ENCODE peak calls at places on chromosome 2, in six cellular contexts. C is HCT116, G is HepG2, D is K562, H is GM12878, P is SK-N-SH. X is an unnamed sample.

GRCh38 chr2:188076149-188077056 is 215.3 kb upstream of the GULP1 start:
- DNase-seq in H (no peak), P (no peak), D (no peak), C (no peak), G (no peak), X (no peak)

GRCh38 chr2:184596819-184597411 is 1.4 kb upstream of the ZNF804A start:
- DNase-seq in P (no peak), G (peak; percentile 59), D (no peak), C (peak; percentile 27), H (no peak), X (no peak)

GRCh38 chr2:4693266-4693665 is 989.9 kb downstream of the DCDC2C start:
- DNase-seq in P (no peak), H (no peak), D (no peak), G (no peak), C (no peak), X (no peak)

GRCh38 chr2:169584005-169584877 is at the start of gene PPIG:
- DNase-seq in G (peak; percentile 91), C (peak; percentile 88), H (peak; percentile 60), D (peak; percentile 93), P (peak; percentile 91), X (peak; percentile 87)

GRCh38 chr2:144370937-144371584 is 148.9 kb downstream of the ZEB2 start:
- DNase-seq in H (no peak), C (no peak), G (peak; percentile 40), D (peak; percentile 21), P (no peak), X (no peak)

GRCh38 chr2:215756351-215756731 is 257.0 kb downstream of the MREG start:
- DNase-seq in H (no peak), D (no peak), G (no peak), P (no peak), C (no peak), X (no peak)

GRCh38 chr2:232375164-232375563 is 3.4 kb upstream of the ALPP start:
- DNase-seq in P (no peak), H (no peak), D (no peak), C (no peak), G (no peak), X (peak; percentile 59)

GRCh38 chr2:20452551-20452950 is 5.7 kb downstream of the RHOB start:
- DNase-seq in D (no peak), G (peak; percentile 65), H (no peak), P (no peak), C (no peak), X (no peak)

GRCh38 chr2:37323176-37323575 is 1.5 kb downstream of the PRKD3 start:
- DNase-seq in C (no peak), D (no peak), P (no peak), H (no peak), G (no peak), X (no peak)

GRCh38 chr2:30679416-30680088 is 127.7 kb downstream of the CAPN13 start:
- DNase-seq in G (no peak), H (no peak), C (no peak), D (no peak), P (peak; percentile 45), X (no peak)

GRCh38 chr2:55883339-55883738 is 40.2 kb downstream of the EFEMP1 start:
- DNase-seq in C (no peak), D (no peak), P (no peak), G (no peak), H (no peak), X (no peak)

GRCh38 chr2:104678181-104678580 is 175.7 kb upstream of the POU3F3 start:
- DNase-seq in G (no peak), H (no peak), P (no peak), D (no peak), C (no peak), X (no peak)

GRCh38 chr2:186919272-186919671 is 70.3 kb upstream of the ZSWIM2 start:
- DNase-seq in D (no peak), G (no peak), C (peak; percentile 7), P (no peak), H (no peak), X (no peak)

GRCh38 chr2:109083771-109084170 is 45.2 kb upstream of the SH3RF3 start:
- DNase-seq in H (no peak), P (no peak), C (no peak), G (no peak), D (no peak), X (no peak)

GRCh38 chr2:85935746-85936208 is 47.0 kb upstream of the ST3GAL5 start:
- DNase-seq in G (no peak), P (no peak), H (no peak), D (no peak), C (peak; percentile 81), X (peak; percentile 70)

GRCh38 chr2:208359632-208359986 is 47.0 kb upstream of the PTH2R start:
- DNase-seq in G (no peak), D (no peak), C (no peak), P (peak; percentile 85), H (no peak), X (no peak)

GRCh38 chr2:120257522-120257921 is 4.9 kb downstream of the RALB start:
- DNase-seq in G (no peak), C (no peak), H (no peak), D (no peak), P (no peak), X (no peak)

GRCh38 chr2:152126664-152127063 is 27.8 kb upstream of the CACNB4 start:
- DNase-seq in D (no peak), P (no peak), G (no peak), H (no peak), C (no peak), X (no peak)

GRCh38 chr2:224904390-224904789 is 137.9 kb downstream of the DOCK10 start:
- DNase-seq in G (no peak), H (no peak), P (no peak), C (no peak), D (no peak), X (no peak)

GRCh38 chr2:9112079-9112721 is 94.4 kb upstream of the ASAP2 start:
- DNase-seq in H (no peak), C (peak; percentile 57), G (no peak), P (peak; percentile 58), D (peak; percentile 76), X (no peak)

GRCh38 chr2:237818066-237818473 is 19.5 kb downstream of the RBM44 start:
- DNase-seq in C (no peak), D (no peak), P (no peak), H (no peak), G (no peak), X (no peak)

GRCh38 chr2:23050388-23050787 is 334.6 kb upstream of the KLHL29 start:
- DNase-seq in P (peak; percentile 33), C (no peak), D (no peak), G (no peak), H (no peak), X (no peak)

GRCh38 chr2:107132141-107132540 is 246.2 kb upstream of the ST6GAL2 start:
- DNase-seq in H (no peak), P (no peak), D (no peak), C (no peak), G (no peak), X (no peak)

GRCh38 chr2:27582695-27583389 is at the start of gene ZNF512:
- DNase-seq in P (peak; percentile 98), C (peak; percentile 89), H (peak; percentile 73), D (peak; percentile 98), G (peak; percentile 96), X (peak; percentile 90)

GRCh38 chr2:15560404-15560987 is 638 bp downstream of the NBAS start:
- DNase-seq in G (peak; percentile 23), P (peak; percentile 68), C (no peak), H (no peak), D (peak; percentile 46), X (no peak)

GRCh38 chr2:224324604-224325003 is 77.3 kb downstream of the FAM124B start:
- DNase-seq in D (no peak), P (no peak), C (no peak), G (no peak), H (no peak), X (no peak)

GRCh38 chr2:15956230-15956629 is 15.9 kb downstream of the MYCN start:
- DNase-seq in D (no peak), C (no peak), G (no peak), H (no peak), P (no peak), X (no peak)

GRCh38 chr2:223457301-223457700 is 144.9 kb downstream of the SCG2 start:
- DNase-seq in P (no peak), G (no peak), H (no peak), C (no peak), D (no peak), X (no peak)

GRCh38 chr2:40445467-40445866 is 6.4 kb downstream of the SLC8A1 start:
- DNase-seq in C (no peak), P (no peak), G (no peak), H (no peak), D (no peak), X (no peak)

DNA sequence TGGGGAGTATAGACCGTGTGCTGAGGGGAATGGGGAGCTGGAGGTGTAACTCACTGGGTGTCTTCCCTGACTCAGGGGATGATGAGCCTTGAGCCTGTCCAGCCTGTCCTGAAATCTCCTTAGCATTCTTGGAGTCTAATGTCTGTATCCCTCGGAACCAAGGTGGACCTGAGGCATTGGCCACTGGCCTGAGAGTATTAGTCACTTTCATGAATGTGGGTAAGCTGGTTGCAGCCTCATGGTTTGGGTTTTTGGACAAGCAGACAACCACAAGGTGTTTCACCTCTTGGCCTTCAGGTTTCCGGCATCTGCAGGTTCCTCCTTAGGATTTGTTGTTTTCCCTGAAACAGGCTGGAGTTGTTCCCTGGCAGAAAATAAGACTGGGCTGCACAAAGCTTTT is 63.2 kb downstream of the PRKCE start:
- DNase-seq in H (no peak), G (no peak), P (no peak), D (no peak), C (no peak), X (no peak)
- TF ChIP-seq YY1 in H (no peak), G (no peak), P (no peak), D (no peak), C (no peak), X (no peak)

GRCh38 chr2:111165084-111165483 is 44.4 kb downstream of the BCL2L11 start:
- DNase-seq in C (no peak), H (no peak), P (peak; percentile 33), G (no peak), D (no peak), X (no peak)
- TF ChIP-seq YY1 in C (no peak), H (no peak), P (no peak), G (no peak), D (no peak), X (no peak)

DNA sequence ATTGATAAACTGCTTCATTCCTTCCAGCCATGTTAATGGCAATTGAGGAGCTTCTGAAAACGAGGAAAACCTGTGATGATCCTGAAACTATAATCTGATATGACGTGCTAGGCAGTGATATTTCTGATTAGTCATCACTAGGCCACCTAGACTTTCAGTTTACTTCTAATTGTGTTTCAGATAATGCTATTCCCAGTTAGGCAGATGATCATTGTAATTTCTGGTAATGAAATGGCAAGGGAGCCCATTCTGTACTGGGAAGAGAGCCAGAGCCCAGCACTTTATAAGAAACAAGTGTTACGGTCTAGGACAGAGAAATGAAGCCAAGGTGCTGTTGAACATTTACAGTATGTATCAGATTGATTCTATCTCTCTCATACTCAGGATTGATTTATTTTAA is 106.2 kb downstream of the CPO start:
- DNase-seq in G (no peak), D (no peak), H (no peak), P (no peak), C (no peak), X (no peak)
- TF ChIP-seq YY1 in G (no peak), D (no peak), H (no peak), P (no peak), C (no peak), X (no peak)

DNA sequence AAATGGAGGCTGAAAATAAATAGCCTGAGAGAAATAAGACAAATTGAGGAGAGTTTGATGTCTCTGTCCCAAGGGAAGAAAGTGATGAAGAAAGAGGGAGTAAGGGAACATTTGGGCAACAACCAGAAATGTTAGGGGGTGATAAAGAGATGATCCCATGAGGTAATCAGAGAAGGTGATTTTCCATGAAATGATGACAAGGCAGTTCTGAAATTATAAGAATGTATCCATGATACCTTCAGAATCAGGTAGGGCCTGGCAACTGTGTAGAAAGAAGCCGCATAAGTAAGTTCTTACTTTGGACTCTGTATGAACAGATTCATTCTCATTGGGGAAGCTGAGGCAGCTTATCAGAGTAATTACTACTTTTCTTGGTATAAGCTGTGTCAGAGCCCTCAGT is 106.1 kb downstream of the THSD7B start:
- DNase-seq in H (no peak), C (no peak), D (no peak), P (no peak), G (no peak), X (no peak)
- TF ChIP-seq YY1 in H (no peak), C (no peak), D (no peak), P (no peak), G (no peak), X (no peak)